ENCODE peak calls at places on chromosomes 7 and 10, in five cellular contexts. One of them, this sample, is unnamed.

GRCh38 chr10:90587081-90587491 is 270.8 kb downstream of the HTR7 start:
- DNase-seq in AML-193: no peak
- DNase-seq in H4: peak; percentile 33
- DNase-seq in hepatic stellate cell: peak; percentile 14
- DNase-seq in GM18507: no peak
- DNase-seq in this sample: no peak

GRCh38 chr7:38796636-38797501 is 112.1 kb downstream of the VPS41 start:
- DNase-seq in AML-193: peak; percentile 3
- DNase-seq in H4: peak; percentile 77
- DNase-seq in hepatic stellate cell: peak; percentile 12
- DNase-seq in GM18507: no peak
- DNase-seq in this sample: peak; percentile 40

GRCh38 chr7:67105382-67105781 is 108.7 kb downstream of the TYW1 start:
- DNase-seq in AML-193: peak; percentile 38
- DNase-seq in H4: no peak
- DNase-seq in hepatic stellate cell: no peak
- DNase-seq in GM18507: no peak
- DNase-seq in this sample: no peak

GRCh38 chr10:101441539-101442455 is 87.8 kb downstream of the BTRC start:
- DNase-seq in AML-193: peak; percentile 77
- DNase-seq in H4: peak; percentile 83
- DNase-seq in hepatic stellate cell: peak; percentile 33
- DNase-seq in GM18507: peak; percentile 15
- DNase-seq in this sample: peak; percentile 47

GRCh38 chr10:103979530-103979929 is 12.6 kb downstream of the SLK start:
- DNase-seq in AML-193: no peak
- DNase-seq in H4: no peak
- DNase-seq in hepatic stellate cell: no peak
- DNase-seq in GM18507: no peak
- DNase-seq in this sample: no peak

GRCh38 chr7:87609946-87610345 is 9.3 kb upstream of the ABCB1 start:
- DNase-seq in AML-193: no peak
- DNase-seq in H4: no peak
- DNase-seq in hepatic stellate cell: no peak
- DNase-seq in GM18507: no peak
- DNase-seq in this sample: no peak

GRCh38 chr7:147161405-147161804 is 1044.8 kb downstream of the CNTNAP2 start:
- DNase-seq in AML-193: no peak
- DNase-seq in H4: no peak
- DNase-seq in hepatic stellate cell: no peak
- DNase-seq in GM18507: no peak
- DNase-seq in this sample: no peak

GRCh38 chr10:5618829-5619228 is 47.6 kb downstream of the ASB13 start:
- DNase-seq in AML-193: no peak
- DNase-seq in H4: no peak
- DNase-seq in hepatic stellate cell: no peak
- DNase-seq in GM18507: no peak
- DNase-seq in this sample: no peak

GRCh38 chr7:2248984-2249694 is 7.1 kb downstream of the NUDT1 start:
- DNase-seq in AML-193: peak; percentile 85
- DNase-seq in H4: peak; percentile 99
- DNase-seq in hepatic stellate cell: peak; percentile 99
- DNase-seq in GM18507: no peak
- DNase-seq in this sample: peak; percentile 96

GRCh38 chr7:88115258-88116195 is 104.3 kb downstream of the SRI start:
- DNase-seq in AML-193: no peak
- DNase-seq in H4: no peak
- DNase-seq in hepatic stellate cell: no peak
- DNase-seq in GM18507: no peak
- DNase-seq in this sample: no peak